ENCODE peak calls at places on chromosomes 1 and 21, in nine cellular contexts. Q is stimulated activated CD4-positive, alpha-beta T cell treated with anti-CD3 and anti-CD28 coated beads, Interleukin-4, amount 100 ng/mL, for 4 hours; L is NCI-H510A; I is natural killer cell; M is C1 segment of cervical spinal cord; C is hepatic stellate cell; N is stimulated activated CD8-positive, alpha-beta memory T cell treated with anti-CD3 and anti-CD28 coated beads, Interleukin-4, amount 100 ng/mL, for 48 hours; B is right cardiac atrium; A is A673. Y is an unnamed sample.

GRCh38 chr1:116508984-116509980 is 61.5 kb downstream of the CD58 start:
- DNase-seq in M (no peak), I (no peak), L (no peak), B (no peak), N (peak), A (no peak), Q (peak), C (peak), Y (no peak)

GRCh38 chr21:39319251-39319756 is 5.9 kb upstream of the BRWD1 start:
- DNase-seq in N (no peak), Q (no peak), I (no peak), C (peak), A (no peak), M (no peak), L (no peak), B (peak), Y (peak)

GRCh38 chr1:218374401-218374848 is 29.3 kb downstream of the TGFB2 start:
- DNase-seq in Q (no peak), I (no peak), A (no peak), C (no peak), L (no peak), B (no peak), N (no peak), M (no peak), Y (no peak)

GRCh38 chr1:55048453-55049270 is 9.3 kb downstream of the PCSK9 start:
- DNase-seq in C (no peak), Q (no peak), N (no peak), A (no peak), M (no peak), I (no peak), B (no peak), L (no peak), Y (no peak)

GRCh38 chr1:1014896-1015681 is 1.8 kb downstream of the ISG15 start:
- DNase-seq in B (peak), N (no peak), M (no peak), A (no peak), I (no peak), L (no peak), C (no peak), Q (no peak), Y (no peak)

GRCh38 chr1:87524021-87524754 is 195.5 kb downstream of the LMO4 start:
- DNase-seq in A (peak), I (no peak), M (no peak), Q (no peak), L (no peak), B (no peak), C (no peak), N (no peak), Y (peak)

GRCh38 chr1:162666006-162666645 is 33.9 kb downstream of the DDR2 start:
- DNase-seq in M (no peak), Q (no peak), N (no peak), I (no peak), L (no peak), B (no peak), C (no peak), A (peak), Y (no peak)

GRCh38 chr1:41789616-41790330 is 128.9 kb downstream of the HIVEP3 start:
- DNase-seq in L (peak), A (no peak), B (no peak), C (no peak), Q (no peak), M (no peak), N (no peak), I (no peak), Y (no peak)

GRCh38 chr1:115670476-115671175 is 28.9 kb downstream of the VANGL1 start:
- DNase-seq in A (no peak), I (no peak), M (no peak), C (no peak), Q (no peak), L (peak), N (no peak), B (no peak), Y (no peak)

GRCh38 chr1:112337028-112337531 is 58.9 kb upstream of the CTTNBP2NL start:
- DNase-seq in C (peak), I (no peak), A (peak), L (no peak), B (peak), Q (no peak), N (peak), M (no peak), Y (peak)

GRCh38 chr1:169779150-169779549 is 15.6 kb downstream of the METTL18 start:
- DNase-seq in N (no peak), L (no peak), A (peak), B (no peak), Q (no peak), M (no peak), I (no peak), C (no peak), Y (no peak)

GRCh38 chr1:73674945-73675561 is 522.9 kb downstream of the LRRIQ3 start:
- DNase-seq in B (no peak), C (peak), Q (no peak), N (no peak), A (peak), I (no peak), M (no peak), L (no peak), Y (no peak)

GRCh38 chr1:110148961-110149360 is 1.3 kb upstream of the SLC6A17 start:
- DNase-seq in N (no peak), L (peak), M (no peak), B (no peak), I (no peak), Q (no peak), A (peak), C (no peak), Y (no peak)

GRCh38 chr1:68442822-68443556 is 6.8 kb downstream of the RPE65 start:
- DNase-seq in Q (no peak), I (no peak), C (peak), L (no peak), M (no peak), N (peak), B (no peak), A (peak), Y (no peak)

GRCh38 chr1:83959824-83960441 is 39.0 kb downstream of the TTLL7 start:
- DNase-seq in M (no peak), I (no peak), N (no peak), Q (no peak), L (no peak), B (no peak), A (no peak), C (no peak), Y (no peak)

GRCh38 chr1:163970699-163971098 is 588.3 kb upstream of the PBX1 start:
- DNase-seq in N (no peak), Q (no peak), M (no peak), I (no peak), C (no peak), L (no peak), B (no peak), A (no peak), Y (no peak)

GRCh38 chr1:193058529-193059281 is 455 bp downstream of the UCHL5 start:
- DNase-seq in I (peak), A (peak), M (no peak), C (peak), Q (peak), B (peak), L (peak), N (peak), Y (peak)

GRCh38 chr21:37208056-37208705 is 59.0 kb downstream of the VPS26C start:
- DNase-seq in L (no peak), Q (no peak), B (peak), N (no peak), I (no peak), C (peak), M (peak), A (no peak), Y (peak)

GRCh38 chr1:1619917-1620361 is 4.6 kb downstream of the MIB2 start:
- DNase-seq in M (no peak), C (no peak), Q (no peak), N (no peak), A (no peak), B (peak), L (no peak), I (no peak), Y (peak)

GRCh38 chr1:2585318-2586092 is 1.1 kb upstream of the PRXL2B start:
- DNase-seq in L (peak), A (peak), I (peak), M (peak), Q (peak), N (peak), C (peak), B (peak), Y (peak)

GRCh38 chr1:240101306-240101705 is 9.6 kb downstream of the FMN2 start:
- DNase-seq in M (no peak), C (no peak), I (no peak), Q (no peak), L (no peak), N (no peak), A (no peak), B (no peak), Y (no peak)

GRCh38 chr1:12073796-12074195 is 10.7 kb downstream of the TNFRSF8 start:
- DNase-seq in I (no peak), L (no peak), M (no peak), Q (no peak), N (no peak), A (no peak), B (no peak), C (no peak), Y (no peak)

GRCh38 chr1:53214541-53214940 is 5.9 kb downstream of the CZIB start:
- DNase-seq in Q (no peak), A (no peak), L (no peak), B (no peak), I (no peak), C (no peak), M (no peak), N (no peak), Y (no peak)

GRCh38 chr1:230541306-230541705 is 101.0 kb upstream of the COG2 start:
- DNase-seq in C (no peak), A (no peak), N (no peak), Q (no peak), M (no peak), L (no peak), B (no peak), I (no peak), Y (no peak)

GRCh38 chr1:12669529-12670068 is 25.7 kb downstream of the AADACL4 start:
- DNase-seq in M (no peak), Q (no peak), A (no peak), L (no peak), C (no peak), B (no peak), I (no peak), N (no peak), Y (no peak)

GRCh38 chr1:89724369-89725015 is 91.6 kb downstream of the LRRC8C start:
- DNase-seq in N (peak), Q (peak), B (no peak), I (no peak), A (no peak), L (no peak), C (no peak), M (no peak), Y (peak)

GRCh38 chr1:11535761-11536572 is 57.0 kb downstream of the DISP3 start:
- DNase-seq in Q (no peak), A (no peak), M (no peak), C (peak), I (no peak), L (no peak), B (no peak), N (no peak), Y (no peak)

GRCh38 chr1:116474921-116475849 is 95.6 kb downstream of the CD58 start:
- DNase-seq in M (no peak), Q (no peak), B (peak), L (no peak), I (no peak), N (no peak), A (no peak), C (no peak), Y (peak)

GRCh38 chr1:119475866-119476439 is 31.1 kb upstream of the HSD3B1 start:
- DNase-seq in B (no peak), C (peak), M (no peak), I (no peak), N (peak), L (peak), A (peak), Q (no peak), Y (peak)

GRCh38 chr21:31553926-31554325 is 105.6 kb upstream of the SOD1 start:
- DNase-seq in Q (no peak), I (no peak), L (no peak), A (no peak), C (no peak), M (no peak), B (no peak), N (no peak), Y (no peak)

GRCh38 chr1:114755006-114755936 is 2.5 kb downstream of the CSDE1 start:
- DNase-seq in Q (no peak), M (no peak), I (no peak), L (no peak), C (no peak), B (no peak), A (peak), N (no peak), Y (no peak)